ENCODE peak calls at places on chromosome 22, in six cellular contexts. One of them, this sample, is unnamed.
A peak's percentile ranks its signal among the peaks of the same experiment; 100 is the strongest.

GRCh38 chr22:37607010-37607911 is 1.4 kb upstream of the GGA1 start:
- DNase-seq in adrenal gland: peak; percentile 90
- DNase-seq in T-helper 2 cell: peak; percentile 92
- DNase-seq in EL: peak; percentile 64
- DNase-seq in stimulated activated naive CD8-positive, alpha-beta T cell treated with anti-CD3 and anti-CD28 coated beads, Interleukin-15, amount 100 ng/mL, for 72 hours: peak; percentile 91
- DNase-seq in skeletal muscle cell: no peak
- DNase-seq in this sample: peak; percentile 85

GRCh38 chr22:23822101-23822671 is 16.6 kb downstream of the DERL3 start:
- DNase-seq in adrenal gland: no peak
- DNase-seq in stimulated activated naive CD8-positive, alpha-beta T cell treated with anti-CD3 and anti-CD28 coated beads, Interleukin-15, amount 100 ng/mL, for 72 hours: no peak
- DNase-seq in skeletal muscle cell: no peak
- DNase-seq in T-helper 2 cell: no peak
- DNase-seq in EL: no peak
- DNase-seq in this sample: peak; percentile 21

GRCh38 chr22:46742576-46743221 is 4.6 kb upstream of the CERK start:
- DNase-seq in skeletal muscle cell: no peak
- DNase-seq in EL: no peak
- DNase-seq in T-helper 2 cell: no peak
- DNase-seq in stimulated activated naive CD8-positive, alpha-beta T cell treated with anti-CD3 and anti-CD28 coated beads, Interleukin-15, amount 100 ng/mL, for 72 hours: no peak
- DNase-seq in adrenal gland: no peak
- DNase-seq in this sample: no peak

GRCh38 chr22:30572840-30573593 is 1.4 kb downstream of the GAL3ST1 start:
- DNase-seq in adrenal gland: no peak
- DNase-seq in skeletal muscle cell: no peak
- DNase-seq in EL: no peak
- DNase-seq in T-helper 2 cell: no peak
- DNase-seq in stimulated activated naive CD8-positive, alpha-beta T cell treated with anti-CD3 and anti-CD28 coated beads, Interleukin-15, amount 100 ng/mL, for 72 hours: no peak
- DNase-seq in this sample: peak; percentile 52

GRCh38 chr22:31344369-31345330 is 1.5 kb downstream of the PATZ1 start:
- DNase-seq in EL: no peak
- DNase-seq in T-helper 2 cell: no peak
- DNase-seq in skeletal muscle cell: no peak
- DNase-seq in adrenal gland: no peak
- DNase-seq in stimulated activated naive CD8-positive, alpha-beta T cell treated with anti-CD3 and anti-CD28 coated beads, Interleukin-15, amount 100 ng/mL, for 72 hours: peak; percentile 20
- DNase-seq in this sample: no peak

GRCh38 chr22:28015056-28015445 is 96.0 kb upstream of the PITPNB start:
- DNase-seq in stimulated activated naive CD8-positive, alpha-beta T cell treated with anti-CD3 and anti-CD28 coated beads, Interleukin-15, amount 100 ng/mL, for 72 hours: no peak
- DNase-seq in EL: no peak
- DNase-seq in T-helper 2 cell: no peak
- DNase-seq in skeletal muscle cell: no peak
- DNase-seq in adrenal gland: no peak
- DNase-seq in this sample: no peak

GRCh38 chr22:17842386-17842785 is 68.1 kb upstream of the BID start:
- DNase-seq in EL: no peak
- DNase-seq in skeletal muscle cell: no peak
- DNase-seq in T-helper 2 cell: no peak
- DNase-seq in stimulated activated naive CD8-positive, alpha-beta T cell treated with anti-CD3 and anti-CD28 coated beads, Interleukin-15, amount 100 ng/mL, for 72 hours: no peak
- DNase-seq in adrenal gland: no peak
- DNase-seq in this sample: no peak

GRCh38 chr22:49826603-49827306 is 918 bp downstream of the BRD1 start:
- DNase-seq in EL: peak; percentile 21
- DNase-seq in skeletal muscle cell: no peak
- DNase-seq in T-helper 2 cell: no peak
- DNase-seq in stimulated activated naive CD8-positive, alpha-beta T cell treated with anti-CD3 and anti-CD28 coated beads, Interleukin-15, amount 100 ng/mL, for 72 hours: peak; percentile 39
- DNase-seq in adrenal gland: peak; percentile 53
- DNase-seq in this sample: peak; percentile 17

GRCh38 chr22:17106161-17106784 is 14.9 kb downstream of the TMEM121B start:
- DNase-seq in adrenal gland: no peak
- DNase-seq in skeletal muscle cell: no peak
- DNase-seq in EL: no peak
- DNase-seq in stimulated activated naive CD8-positive, alpha-beta T cell treated with anti-CD3 and anti-CD28 coated beads, Interleukin-15, amount 100 ng/mL, for 72 hours: no peak
- DNase-seq in T-helper 2 cell: no peak
- DNase-seq in this sample: no peak

GRCh38 chr22:38570841-38571364 is 920 bp upstream of the DMC1 start:
- DNase-seq in skeletal muscle cell: no peak
- DNase-seq in T-helper 2 cell: no peak
- DNase-seq in EL: peak; percentile 44
- DNase-seq in adrenal gland: peak; percentile 30
- DNase-seq in stimulated activated naive CD8-positive, alpha-beta T cell treated with anti-CD3 and anti-CD28 coated beads, Interleukin-15, amount 100 ng/mL, for 72 hours: no peak
- DNase-seq in this sample: peak; percentile 69

GRCh38 chr22:16974298-16975084 is 33.5 kb downstream of the GAB4 start:
- DNase-seq in T-helper 2 cell: no peak
- DNase-seq in skeletal muscle cell: no peak
- DNase-seq in stimulated activated naive CD8-positive, alpha-beta T cell treated with anti-CD3 and anti-CD28 coated beads, Interleukin-15, amount 100 ng/mL, for 72 hours: no peak
- DNase-seq in EL: no peak
- DNase-seq in adrenal gland: no peak
- DNase-seq in this sample: no peak

GRCh38 chr22:36287881-36288515 is 35.1 kb downstream of the APOL1 start:
- DNase-seq in EL: no peak
- DNase-seq in T-helper 2 cell: no peak
- DNase-seq in stimulated activated naive CD8-positive, alpha-beta T cell treated with anti-CD3 and anti-CD28 coated beads, Interleukin-15, amount 100 ng/mL, for 72 hours: no peak
- DNase-seq in adrenal gland: no peak
- DNase-seq in skeletal muscle cell: no peak
- DNase-seq in this sample: no peak

GRCh38 chr22:40044870-40045834 is 50.4 kb downstream of the FAM83F start:
- DNase-seq in T-helper 2 cell: peak; percentile 62
- DNase-seq in adrenal gland: peak; percentile 64
- DNase-seq in stimulated activated naive CD8-positive, alpha-beta T cell treated with anti-CD3 and anti-CD28 coated beads, Interleukin-15, amount 100 ng/mL, for 72 hours: peak; percentile 78
- DNase-seq in skeletal muscle cell: no peak
- DNase-seq in EL: peak; percentile 29
- DNase-seq in this sample: peak; percentile 38

GRCh38 chr22:49323751-49324415 is 503.8 kb downstream of the BRD1 start:
- DNase-seq in stimulated activated naive CD8-positive, alpha-beta T cell treated with anti-CD3 and anti-CD28 coated beads, Interleukin-15, amount 100 ng/mL, for 72 hours: no peak
- DNase-seq in skeletal muscle cell: no peak
- DNase-seq in adrenal gland: no peak
- DNase-seq in T-helper 2 cell: no peak
- DNase-seq in EL: no peak
- DNase-seq in this sample: no peak

GRCh38 chr22:19419086-19419463 is 12.5 kb downstream of the HIRA start:
- DNase-seq in stimulated activated naive CD8-positive, alpha-beta T cell treated with anti-CD3 and anti-CD28 coated beads, Interleukin-15, amount 100 ng/mL, for 72 hours: no peak
- DNase-seq in T-helper 2 cell: no peak
- DNase-seq in skeletal muscle cell: no peak
- DNase-seq in adrenal gland: no peak
- DNase-seq in EL: no peak
- DNase-seq in this sample: no peak

GRCh38 chr22:24289781-24290181 is 19.1 kb downstream of the SPECC1L start:
- DNase-seq in stimulated activated naive CD8-positive, alpha-beta T cell treated with anti-CD3 and anti-CD28 coated beads, Interleukin-15, amount 100 ng/mL, for 72 hours: no peak
- DNase-seq in EL: peak; percentile 25
- DNase-seq in T-helper 2 cell: no peak
- DNase-seq in skeletal muscle cell: no peak
- DNase-seq in adrenal gland: no peak
- DNase-seq in this sample: no peak

GRCh38 chr22:38021201-38021600 is 36.0 kb upstream of the PICK1 start:
- DNase-seq in stimulated activated naive CD8-positive, alpha-beta T cell treated with anti-CD3 and anti-CD28 coated beads, Interleukin-15, amount 100 ng/mL, for 72 hours: no peak
- DNase-seq in EL: no peak
- DNase-seq in adrenal gland: no peak
- DNase-seq in T-helper 2 cell: no peak
- DNase-seq in skeletal muscle cell: no peak
- DNase-seq in this sample: no peak

GRCh38 chr22:41217553-41218157 is 12.5 kb downstream of the L3MBTL2 start:
- DNase-seq in skeletal muscle cell: peak; percentile 57
- DNase-seq in stimulated activated naive CD8-positive, alpha-beta T cell treated with anti-CD3 and anti-CD28 coated beads, Interleukin-15, amount 100 ng/mL, for 72 hours: peak; percentile 52
- DNase-seq in T-helper 2 cell: no peak
- DNase-seq in EL: peak; percentile 61
- DNase-seq in adrenal gland: no peak
- DNase-seq in this sample: peak; percentile 67

GRCh38 chr22:37187891-37188761 is at the start of gene C1QTNF6:
- DNase-seq in T-helper 2 cell: no peak
- DNase-seq in stimulated activated naive CD8-positive, alpha-beta T cell treated with anti-CD3 and anti-CD28 coated beads, Interleukin-15, amount 100 ng/mL, for 72 hours: no peak
- DNase-seq in adrenal gland: no peak
- DNase-seq in skeletal muscle cell: no peak
- DNase-seq in EL: peak; percentile 72
- DNase-seq in this sample: no peak

GRCh38 chr22:31084811-31085492 is 3.8 kb downstream of the SMTN start:
- DNase-seq in adrenal gland: peak; percentile 77
- DNase-seq in EL: peak; percentile 84
- DNase-seq in T-helper 2 cell: peak; percentile 72
- DNase-seq in skeletal muscle cell: no peak
- DNase-seq in stimulated activated naive CD8-positive, alpha-beta T cell treated with anti-CD3 and anti-CD28 coated beads, Interleukin-15, amount 100 ng/mL, for 72 hours: peak; percentile 86
- DNase-seq in this sample: peak; percentile 80

GRCh38 chr22:35230417-35230816 is 26.9 kb upstream of the HMGXB4 start:
- DNase-seq in adrenal gland: no peak
- DNase-seq in stimulated activated naive CD8-positive, alpha-beta T cell treated with anti-CD3 and anti-CD28 coated beads, Interleukin-15, amount 100 ng/mL, for 72 hours: no peak
- DNase-seq in skeletal muscle cell: no peak
- DNase-seq in T-helper 2 cell: no peak
- DNase-seq in EL: no peak
- DNase-seq in this sample: no peak

GRCh38 chr22:18057568-18058209 is 20.1 kb upstream of the PEX26 start:
- DNase-seq in stimulated activated naive CD8-positive, alpha-beta T cell treated with anti-CD3 and anti-CD28 coated beads, Interleukin-15, amount 100 ng/mL, for 72 hours: no peak
- DNase-seq in adrenal gland: peak; percentile 90
- DNase-seq in EL: peak; percentile 97
- DNase-seq in skeletal muscle cell: peak; percentile 98
- DNase-seq in T-helper 2 cell: no peak
- DNase-seq in this sample: peak; percentile 39

GRCh38 chr22:27100323-27100722 is 442.9 kb downstream of the MIAT start:
- DNase-seq in adrenal gland: no peak
- DNase-seq in stimulated activated naive CD8-positive, alpha-beta T cell treated with anti-CD3 and anti-CD28 coated beads, Interleukin-15, amount 100 ng/mL, for 72 hours: no peak
- DNase-seq in skeletal muscle cell: no peak
- DNase-seq in EL: no peak
- DNase-seq in T-helper 2 cell: no peak
- DNase-seq in this sample: no peak

GRCh38 chr22:24429411-24430365 is 2.3 kb downstream of the ADORA2A start:
- DNase-seq in EL: peak; percentile 43
- DNase-seq in adrenal gland: no peak
- DNase-seq in T-helper 2 cell: no peak
- DNase-seq in skeletal muscle cell: no peak
- DNase-seq in stimulated activated naive CD8-positive, alpha-beta T cell treated with anti-CD3 and anti-CD28 coated beads, Interleukin-15, amount 100 ng/mL, for 72 hours: peak; percentile 44
- DNase-seq in this sample: no peak

GRCh38 chr22:36641902-36642640 is 61.5 kb downstream of the CACNG2 start:
- DNase-seq in adrenal gland: no peak
- DNase-seq in EL: peak; percentile 59
- DNase-seq in T-helper 2 cell: no peak
- DNase-seq in stimulated activated naive CD8-positive, alpha-beta T cell treated with anti-CD3 and anti-CD28 coated beads, Interleukin-15, amount 100 ng/mL, for 72 hours: no peak
- DNase-seq in skeletal muscle cell: peak; percentile 79
- DNase-seq in this sample: no peak

GRCh38 chr22:25754527-25755202 is 12.7 kb downstream of the MYO18B start:
- DNase-seq in adrenal gland: peak; percentile 75
- DNase-seq in skeletal muscle cell: no peak
- DNase-seq in EL: peak; percentile 64
- DNase-seq in stimulated activated naive CD8-positive, alpha-beta T cell treated with anti-CD3 and anti-CD28 coated beads, Interleukin-15, amount 100 ng/mL, for 72 hours: no peak
- DNase-seq in T-helper 2 cell: no peak
- DNase-seq in this sample: no peak

GRCh38 chr22:46031965-46032851 is 55.2 kb upstream of the WNT7B start:
- DNase-seq in skeletal muscle cell: no peak
- DNase-seq in stimulated activated naive CD8-positive, alpha-beta T cell treated with anti-CD3 and anti-CD28 coated beads, Interleukin-15, amount 100 ng/mL, for 72 hours: no peak
- DNase-seq in EL: no peak
- DNase-seq in T-helper 2 cell: no peak
- DNase-seq in adrenal gland: no peak
- DNase-seq in this sample: no peak

GRCh38 chr22:49792107-49792506 is 35.6 kb downstream of the BRD1 start:
- DNase-seq in skeletal muscle cell: no peak
- DNase-seq in EL: no peak
- DNase-seq in T-helper 2 cell: no peak
- DNase-seq in adrenal gland: no peak
- DNase-seq in stimulated activated naive CD8-positive, alpha-beta T cell treated with anti-CD3 and anti-CD28 coated beads, Interleukin-15, amount 100 ng/mL, for 72 hours: no peak
- DNase-seq in this sample: no peak

GRCh38 chr22:36773935-36774334 is 2.0 kb downstream of the IFT27 start:
- DNase-seq in adrenal gland: no peak
- DNase-seq in skeletal muscle cell: no peak
- DNase-seq in T-helper 2 cell: no peak
- DNase-seq in stimulated activated naive CD8-positive, alpha-beta T cell treated with anti-CD3 and anti-CD28 coated beads, Interleukin-15, amount 100 ng/mL, for 72 hours: no peak
- DNase-seq in EL: peak; percentile 24
- DNase-seq in this sample: peak; percentile 62

GRCh38 chr22:17792289-17792688 is 18.0 kb upstream of the BID start:
- DNase-seq in stimulated activated naive CD8-positive, alpha-beta T cell treated with anti-CD3 and anti-CD28 coated beads, Interleukin-15, amount 100 ng/mL, for 72 hours: no peak
- DNase-seq in T-helper 2 cell: no peak
- DNase-seq in adrenal gland: no peak
- DNase-seq in EL: no peak
- DNase-seq in skeletal muscle cell: no peak
- DNase-seq in this sample: no peak

GRCh38 chr22:32723632-32724031 is 77.9 kb upstream of the TIMP3 start:
- DNase-seq in skeletal muscle cell: peak; percentile 84
- DNase-seq in T-helper 2 cell: no peak
- DNase-seq in stimulated activated naive CD8-positive, alpha-beta T cell treated with anti-CD3 and anti-CD28 coated beads, Interleukin-15, amount 100 ng/mL, for 72 hours: peak; percentile 34
- DNase-seq in EL: peak; percentile 90
- DNase-seq in adrenal gland: peak; percentile 48
- DNase-seq in this sample: peak; percentile 35

GRCh38 chr22:36775589-36775965 is 342 bp downstream of the IFT27 start:
- DNase-seq in EL: no peak
- DNase-seq in stimulated activated naive CD8-positive, alpha-beta T cell treated with anti-CD3 and anti-CD28 coated beads, Interleukin-15, amount 100 ng/mL, for 72 hours: peak; percentile 28
- DNase-seq in T-helper 2 cell: no peak
- DNase-seq in adrenal gland: peak; percentile 47
- DNase-seq in skeletal muscle cell: no peak
- DNase-seq in this sample: peak; percentile 8

GRCh38 chr22:29313126-29314071 is 2.1 kb downstream of the RASL10A start:
- DNase-seq in skeletal muscle cell: no peak
- DNase-seq in stimulated activated naive CD8-positive, alpha-beta T cell treated with anti-CD3 and anti-CD28 coated beads, Interleukin-15, amount 100 ng/mL, for 72 hours: peak; percentile 45
- DNase-seq in adrenal gland: no peak
- DNase-seq in EL: no peak
- DNase-seq in T-helper 2 cell: no peak
- DNase-seq in this sample: peak; percentile 58

GRCh38 chr22:36541831-36542391 is 12.9 kb upstream of the EIF3D start:
- DNase-seq in skeletal muscle cell: peak; percentile 76
- DNase-seq in adrenal gland: peak; percentile 65
- DNase-seq in T-helper 2 cell: no peak
- DNase-seq in stimulated activated naive CD8-positive, alpha-beta T cell treated with anti-CD3 and anti-CD28 coated beads, Interleukin-15, amount 100 ng/mL, for 72 hours: peak; percentile 30
- DNase-seq in EL: peak; percentile 94
- DNase-seq in this sample: no peak

GRCh38 chr22:20239063-20239950 is 28.8 kb downstream of the RTN4R start:
- DNase-seq in T-helper 2 cell: no peak
- DNase-seq in stimulated activated naive CD8-positive, alpha-beta T cell treated with anti-CD3 and anti-CD28 coated beads, Interleukin-15, amount 100 ng/mL, for 72 hours: no peak
- DNase-seq in skeletal muscle cell: no peak
- DNase-seq in EL: peak; percentile 56
- DNase-seq in adrenal gland: no peak
- DNase-seq in this sample: no peak

GRCh38 chr22:26428515-26429457 is at the start of gene ASPHD2:
- DNase-seq in skeletal muscle cell: no peak
- DNase-seq in adrenal gland: peak; percentile 61
- DNase-seq in stimulated activated naive CD8-positive, alpha-beta T cell treated with anti-CD3 and anti-CD28 coated beads, Interleukin-15, amount 100 ng/mL, for 72 hours: peak; percentile 88
- DNase-seq in T-helper 2 cell: peak; percentile 69
- DNase-seq in EL: peak; percentile 71
- DNase-seq in this sample: peak; percentile 56

GRCh38 chr22:31911565-31912401 is 32.6 kb upstream of the YWHAH start:
- DNase-seq in adrenal gland: no peak
- DNase-seq in T-helper 2 cell: no peak
- DNase-seq in stimulated activated naive CD8-positive, alpha-beta T cell treated with anti-CD3 and anti-CD28 coated beads, Interleukin-15, amount 100 ng/mL, for 72 hours: no peak
- DNase-seq in EL: no peak
- DNase-seq in skeletal muscle cell: no peak
- DNase-seq in this sample: no peak

GRCh38 chr22:26326803-26327202 is 102.3 kb upstream of the ASPHD2 start:
- DNase-seq in skeletal muscle cell: no peak
- DNase-seq in EL: no peak
- DNase-seq in adrenal gland: no peak
- DNase-seq in stimulated activated naive CD8-positive, alpha-beta T cell treated with anti-CD3 and anti-CD28 coated beads, Interleukin-15, amount 100 ng/mL, for 72 hours: no peak
- DNase-seq in T-helper 2 cell: no peak
- DNase-seq in this sample: no peak

GRCh38 chr22:33274214-33274828 is 216.1 kb upstream of the SYN3 start:
- DNase-seq in adrenal gland: peak; percentile 17
- DNase-seq in skeletal muscle cell: no peak
- DNase-seq in T-helper 2 cell: no peak
- DNase-seq in EL: no peak
- DNase-seq in stimulated activated naive CD8-positive, alpha-beta T cell treated with anti-CD3 and anti-CD28 coated beads, Interleukin-15, amount 100 ng/mL, for 72 hours: peak; percentile 2
- DNase-seq in this sample: no peak

GRCh38 chr22:29470159-29470855 is 9.7 kb upstream of the NEFH start:
- DNase-seq in adrenal gland: peak; percentile 35
- DNase-seq in EL: peak; percentile 31
- DNase-seq in skeletal muscle cell: no peak
- DNase-seq in T-helper 2 cell: peak; percentile 56
- DNase-seq in stimulated activated naive CD8-positive, alpha-beta T cell treated with anti-CD3 and anti-CD28 coated beads, Interleukin-15, amount 100 ng/mL, for 72 hours: peak; percentile 70
- DNase-seq in this sample: no peak